ENCODE peak calls at places on chromosomes 3 and 15, in four cellular contexts. P is spleen, A is sigmoid colon, I is Panc1. D is an unnamed sample.

GRCh38 chr3:33057320-33058298 is 39.3 kb downstream of the GLB1 start:
- DNase-seq in A (no peak), P (no peak), I (no peak), D (no peak)

GRCh38 chr3:18680759-18681158 is 255.6 kb upstream of the SATB1 start:
- DNase-seq in A (no peak), P (no peak), I (no peak), D (no peak)

GRCh38 chr3:179663093-179663492 is 10.3 kb downstream of the USP13 start:
- DNase-seq in A (no peak), P (no peak), I (no peak), D (no peak)

GRCh38 chr15:95770191-95770590 is 560.3 kb upstream of the NR2F2 start:
- DNase-seq in A (no peak), I (no peak), P (no peak), D (no peak)

GRCh38 chr15:67820147-67820991 is 4.9 kb upstream of the SKOR1 start:
- DNase-seq in P (peak), A (no peak), I (no peak), D (no peak)

GRCh38 chr3:15610083-15610482 is 8.5 kb downstream of the BTD start:
- DNase-seq in P (no peak), A (peak), I (no peak), D (no peak)

GRCh38 chr3:15309662-15310335 is 22.6 kb downstream of the SH3BP5 start:
- DNase-seq in I (no peak), A (peak), P (no peak), D (no peak)

GRCh38 chr15:66785637-66786036 is 83.6 kb downstream of the SMAD6 start:
- DNase-seq in P (no peak), I (no peak), A (no peak), D (no peak)

GRCh38 chr3:180280601-180281000 is 243.9 kb upstream of the PEX5L start:
- DNase-seq in A (no peak), I (peak), P (no peak), D (no peak)

GRCh38 chr3:97763586-97764148 is 891 bp upstream of the ARL6 start:
- DNase-seq in A (no peak), P (no peak), I (no peak), D (no peak)

GRCh38 chr3:58366699-58367098 is 34.0 kb downstream of the PXK start:
- DNase-seq in I (no peak), A (no peak), P (no peak), D (no peak)

GRCh38 chr3:159158213-159158612 is 356.4 kb downstream of the MFSD1 start:
- DNase-seq in P (no peak), A (no peak), I (no peak), D (no peak)

GRCh38 chr15:89198934-89199333 is 22.4 kb downstream of the RLBP1 start:
- DNase-seq in I (no peak), A (no peak), P (no peak), D (no peak)

GRCh38 chr3:149215474-149215873 is 6.2 kb downstream of the CP start:
- DNase-seq in P (no peak), I (no peak), A (no peak), D (no peak)

GRCh38 chr15:63815211-63815610 is 18.5 kb downstream of the HERC1 start:
- DNase-seq in I (no peak), P (no peak), A (no peak), D (no peak)

GRCh38 chr15:94446441-94446840 is 215.1 kb downstream of the MCTP2 start:
- DNase-seq in A (no peak), P (no peak), I (no peak), D (no peak)

GRCh38 chr3:30356901-30357753 is 249.3 kb upstream of the TGFBR2 start:
- DNase-seq in I (no peak), A (no peak), P (peak), D (no peak)

GRCh38 chr15:47514251-47514652 is 203.1 kb upstream of the SEMA6D start:
- DNase-seq in A (no peak), P (no peak), I (no peak), D (no peak)

GRCh38 chr15:88431441-88431840 is 35.7 kb downstream of the MRPL46 start:
- DNase-seq in I (no peak), P (no peak), A (no peak), D (no peak)

GRCh38 chr3:69008980-69009379 is 4.5 kb downstream of the EOGT start:
- DNase-seq in A (no peak), P (no peak), I (no peak), D (no peak)

GRCh38 chr3:154252759-154253638 is 71.3 kb downstream of the DHX36 start:
- DNase-seq in I (peak), P (peak), A (peak), D (no peak)

GRCh38 chr3:65177879-65178484 is 490.2 kb upstream of the ADAMTS9 start:
- DNase-seq in P (no peak), A (no peak), I (no peak), D (no peak)

GRCh38 chr3:297585-297984 is 101.0 kb downstream of the CHL1 start:
- DNase-seq in I (no peak), P (no peak), A (no peak), D (no peak)

GRCh38 chr15:31309893-31310606 is 16.6 kb upstream of the KLF13 start:
- DNase-seq in P (no peak), A (no peak), I (no peak), D (peak)

GRCh38 chr3:126956361-126956760 is 26.6 kb upstream of the PLXNA1 start:
- DNase-seq in P (peak), I (no peak), A (peak), D (no peak)

GRCh38 chr3:150890320-150890719 is 14.9 kb downstream of the MINDY4B start:
- DNase-seq in A (no peak), I (no peak), P (no peak), D (no peak)

GRCh38 chr3:183298708-183299153 is 45.7 kb downstream of the B3GNT5 start:
- DNase-seq in P (peak), I (no peak), A (peak), D (no peak)

GRCh38 chr3:155282416-155283091 is 10.9 kb downstream of the STRIT1 start:
- DNase-seq in A (no peak), I (no peak), P (no peak), D (no peak)

GRCh38 chr3:151091685-151092352 is 6.4 kb downstream of the MED12L start:
- DNase-seq in I (no peak), A (no peak), P (no peak), D (no peak)

GRCh38 chr3:65181397-65181871 is 493.6 kb upstream of the ADAMTS9 start:
- DNase-seq in P (no peak), A (no peak), I (no peak), D (no peak)

DNA sequence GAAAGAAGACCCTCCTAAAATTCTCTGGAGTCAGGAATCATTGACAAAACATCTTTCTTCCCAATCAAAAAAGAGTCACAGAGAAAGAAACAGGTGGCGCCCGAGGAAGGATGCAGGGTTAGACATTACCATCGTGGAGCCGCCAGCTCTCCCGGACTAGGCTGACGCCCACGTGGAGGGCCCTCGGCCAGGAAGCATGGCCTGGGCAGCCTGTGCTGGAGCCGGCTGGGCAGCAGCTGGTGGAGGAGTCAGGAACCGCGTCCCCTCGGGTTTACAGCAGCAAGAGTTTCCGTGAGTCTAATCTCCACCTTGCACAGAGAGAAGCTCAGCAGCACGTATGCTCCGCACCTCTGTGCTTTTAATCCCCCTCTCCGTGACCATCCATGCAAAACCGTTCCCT is 533.7 kb upstream of the ATP11B start:
- DNase-seq in A (no peak), P (no peak), I (no peak), D (no peak)
- TF ChIP-seq POLR2AphosphoS5 in A (no peak), P (no peak), I (no peak), D (no peak)

GRCh38 chr3:47476330-47476626 is 537 bp upstream of the SCAP start:
- DNase-seq in P (no peak), I (no peak), A (no peak), D (no peak)

GRCh38 chr3:47475570-47476329 is at the start of gene SCAP:
- DNase-seq in I (peak), A (peak), P (peak), D (peak)

GRCh38 chr3:47473391-47473790 is 2.4 kb downstream of the SCAP start:
- DNase-seq in P (no peak), I (no peak), A (no peak), D (no peak)

GRCh38 chr3:47476644-47477199 is 981 bp upstream of the SCAP start:
- DNase-seq in A (no peak), I (no peak), P (peak), D (no peak)

DNA sequence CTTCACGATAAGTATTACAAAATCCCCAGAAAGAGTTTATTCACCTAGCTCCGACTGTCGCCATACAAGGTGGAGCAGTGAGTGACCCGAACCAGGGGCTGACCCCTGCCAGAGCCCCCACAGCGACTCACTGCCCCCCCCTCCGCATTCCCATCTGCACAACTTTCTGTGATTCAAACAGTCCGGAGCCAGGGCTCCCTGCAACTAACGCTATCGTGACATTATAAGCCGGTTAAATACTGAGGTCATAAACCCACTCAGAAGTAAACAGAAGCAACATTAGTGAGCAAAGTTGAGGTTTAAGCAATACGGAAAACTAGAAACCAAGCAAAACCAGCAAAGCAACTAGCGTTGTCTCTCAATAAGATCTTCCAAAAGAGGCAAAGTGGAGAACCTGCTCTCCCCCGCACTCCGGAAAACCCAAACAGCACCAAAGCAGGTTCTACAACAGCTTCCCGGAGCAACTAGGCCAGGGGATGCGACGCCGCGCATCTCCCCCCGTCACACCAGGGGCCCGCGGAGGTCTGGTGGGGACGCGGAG is 642 bp downstream of the SCAP start:
- DNase-seq in I (no peak), A (no peak), P (peak), D (no peak)
- TF ChIP-seq POLR2AphosphoS5 in I (no peak), A (no peak), P (no peak), D (no peak)

DNA sequence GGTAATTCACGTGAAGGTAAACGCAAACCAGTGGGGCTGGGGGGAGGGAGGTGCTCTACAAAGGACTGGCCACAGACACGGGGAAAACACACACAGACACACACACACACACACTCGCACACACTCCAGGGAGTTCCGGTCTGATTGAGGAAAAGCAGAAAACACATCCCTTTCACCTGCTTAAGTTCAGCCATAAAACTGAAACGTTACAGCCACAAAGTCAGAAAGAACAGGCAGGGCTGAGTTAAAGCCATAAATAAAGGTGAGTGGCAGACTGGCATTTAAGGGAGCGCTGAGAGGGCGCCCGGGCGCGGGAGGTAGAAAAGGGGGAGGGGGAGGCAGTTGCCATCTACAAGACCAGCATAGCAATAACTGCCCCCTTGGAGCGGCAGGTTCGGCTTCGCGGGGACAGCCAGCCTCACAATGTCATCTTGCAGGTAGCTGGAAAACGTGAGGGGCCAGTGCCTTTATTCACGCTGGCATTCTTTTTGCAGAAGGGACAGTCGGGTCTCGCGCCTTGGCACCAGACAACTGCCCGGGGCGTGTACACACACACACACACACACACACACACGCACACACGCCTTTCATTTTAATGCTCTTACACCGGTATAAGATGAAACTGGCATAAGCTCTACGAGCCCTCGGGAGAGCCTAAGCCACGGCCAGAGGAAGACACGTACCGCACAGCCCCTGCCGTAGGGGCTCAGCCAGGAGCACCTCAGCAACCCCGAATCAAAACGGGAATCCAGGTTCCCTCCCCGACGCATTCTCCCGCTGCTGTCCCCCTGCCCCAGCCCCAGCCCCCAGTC is 869 bp downstream of the TNIK start:
- DNase-seq in I (no peak), P (peak), A (peak), D (no peak)
- TF ChIP-seq POLR2AphosphoS5 in I (no peak), P (no peak), A (peak), D (no peak)

DNA sequence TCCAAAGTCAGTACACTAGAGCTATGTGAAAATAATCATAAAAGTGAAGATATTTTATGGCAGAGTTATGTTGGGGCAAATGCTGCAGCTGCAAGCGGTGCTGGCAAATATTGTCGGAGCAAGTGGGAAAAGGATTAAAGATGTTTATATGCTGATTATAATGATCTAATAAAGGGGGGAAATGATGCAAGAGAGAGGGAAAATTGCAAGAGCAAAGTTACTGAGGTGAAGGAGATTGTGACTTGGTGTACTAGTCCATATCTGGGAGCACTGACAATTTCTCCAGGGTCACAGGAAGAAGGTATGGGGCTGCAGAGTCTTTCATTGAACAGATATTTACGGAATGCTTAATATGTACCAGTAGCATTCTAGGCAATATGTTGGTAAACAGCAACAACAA is 45.8 kb downstream of the OPA1 start:
- DNase-seq in I (no peak), A (no peak), P (no peak), D (no peak)
- TF ChIP-seq POLR2AphosphoS5 in I (no peak), A (no peak), P (no peak), D (no peak)

DNA sequence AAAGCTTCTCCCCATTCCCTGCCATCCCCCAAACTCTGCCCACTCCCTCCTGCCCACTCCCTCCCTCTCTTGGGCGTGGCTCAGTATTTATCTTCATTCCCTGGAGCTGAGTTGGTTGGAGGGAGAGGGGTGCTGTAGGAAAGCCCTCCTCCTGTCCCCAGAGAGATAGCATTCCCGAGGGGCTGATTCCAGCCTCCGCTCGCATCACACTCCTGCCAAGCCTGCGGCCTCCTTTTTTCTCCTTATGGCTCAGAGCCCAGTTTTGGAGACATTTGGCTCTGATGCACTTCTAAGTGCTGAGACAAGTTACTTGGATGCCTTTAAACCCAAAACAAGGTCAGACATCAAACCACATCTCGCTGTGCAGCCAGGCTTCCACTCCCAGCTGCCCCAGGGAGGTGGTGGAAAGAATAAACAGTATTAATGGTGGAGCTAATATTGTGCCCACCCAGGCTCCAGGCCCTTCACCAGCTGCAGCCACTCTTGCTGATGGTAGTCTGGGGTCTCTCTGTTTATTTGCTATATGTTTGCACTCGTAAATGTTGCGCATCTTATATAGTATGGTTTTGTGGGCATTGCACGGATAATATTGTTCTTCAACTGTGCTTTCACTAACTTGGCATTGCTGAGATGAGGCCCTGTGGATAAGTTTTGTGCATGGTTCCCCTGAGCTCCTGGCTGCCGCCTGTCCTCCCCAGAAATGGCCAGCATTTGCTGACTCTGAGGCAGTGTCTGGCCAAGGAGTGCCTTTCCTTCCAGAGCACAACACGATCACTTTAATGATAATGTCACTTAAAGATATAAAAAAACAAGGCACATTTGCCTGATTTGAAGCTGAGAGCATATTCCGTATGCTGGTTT is 157.2 kb downstream of the LRRC28 start:
- DNase-seq in P (no peak), I (no peak), A (no peak), D (no peak)
- TF ChIP-seq POLR2AphosphoS5 in P (no peak), I (no peak), A (no peak), D (no peak)

DNA sequence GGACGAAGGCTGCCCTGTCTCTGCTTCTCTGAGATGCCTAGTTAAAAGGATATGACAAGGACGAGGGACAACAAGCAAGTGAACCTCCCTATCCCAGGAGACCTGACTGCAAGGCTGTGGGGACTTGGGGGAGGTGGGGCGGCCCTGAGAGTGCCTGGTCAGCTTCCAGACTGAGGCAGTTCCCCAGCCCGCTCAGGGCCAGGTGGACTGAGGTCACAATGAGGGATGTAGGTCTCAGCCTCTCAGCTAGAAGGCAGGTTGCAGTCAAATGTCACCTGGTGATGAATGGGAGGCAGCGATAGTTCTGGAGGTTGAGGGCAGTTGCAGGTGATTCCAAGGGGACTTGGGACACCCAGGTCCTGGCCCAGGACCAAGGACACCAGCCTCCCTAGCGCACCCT is 30.6 kb downstream of the TKT start:
- DNase-seq in I (no peak), A (no peak), P (no peak), D (no peak)
- TF ChIP-seq POLR2AphosphoS5 in I (no peak), A (no peak), P (no peak), D (no peak)

D was measured in vagina.